ENCODE peak calls at places on chromosome 6, in four cellular contexts. One of them, this sample, is unnamed.

GRCh38 chr6:3229566-3230274 is 2.3 kb upstream of the TUBB2B start:
- DNase-seq in GM12878: no peak
- DNase-seq in HCT116: no peak
- DNase-seq in K562: peak
- DNase-seq in this sample: no peak

GRCh38 chr6:4059115-4059777 is 19.7 kb downstream of the FAM217A start:
- DNase-seq in GM12878: no peak
- DNase-seq in HCT116: no peak
- DNase-seq in K562: peak
- DNase-seq in this sample: no peak

GRCh38 chr6:11096109-11096508 is 2.5 kb downstream of the SMIM13 start:
- DNase-seq in GM12878: no peak
- DNase-seq in HCT116: peak
- DNase-seq in K562: no peak
- DNase-seq in this sample: no peak

GRCh38 chr6:139380168-139380567 is 5.7 kb upstream of the CITED2 start:
- DNase-seq in GM12878: no peak
- DNase-seq in HCT116: no peak
- DNase-seq in K562: no peak
- DNase-seq in this sample: no peak

GRCh38 chr6:149334682-149335160 is 17.2 kb downstream of the TAB2 start:
- DNase-seq in GM12878: no peak
- DNase-seq in HCT116: peak
- DNase-seq in K562: no peak
- DNase-seq in this sample: no peak

GRCh38 chr6:144214622-144215401 is 64.5 kb downstream of the STX11 start:
- DNase-seq in GM12878: no peak
- DNase-seq in HCT116: no peak
- DNase-seq in K562: no peak
- DNase-seq in this sample: no peak

GRCh38 chr6:13186861-13187260 is 141.5 kb downstream of the TBC1D7 start:
- DNase-seq in GM12878: no peak
- DNase-seq in HCT116: no peak
- DNase-seq in K562: no peak
- DNase-seq in this sample: no peak

GRCh38 chr6:16438677-16439615 is 200.6 kb downstream of the GMPR start:
- DNase-seq in GM12878: peak
- DNase-seq in HCT116: no peak
- DNase-seq in K562: peak
- DNase-seq in this sample: no peak

GRCh38 chr6:74733830-74734591 is 471.8 kb downstream of the COL12A1 start:
- DNase-seq in GM12878: no peak
- DNase-seq in HCT116: no peak
- DNase-seq in K562: no peak
- DNase-seq in this sample: no peak

GRCh38 chr6:35489995-35490791 is 6.7 kb downstream of the TEAD3 start:
- DNase-seq in GM12878: no peak
- DNase-seq in HCT116: no peak
- DNase-seq in K562: peak
- DNase-seq in this sample: no peak

GRCh38 chr6:56913276-56914138 is 41.4 kb upstream of the BEND6 start:
- DNase-seq in GM12878: no peak
- DNase-seq in HCT116: no peak
- DNase-seq in K562: no peak
- DNase-seq in this sample: no peak

GRCh38 chr6:7301702-7302101 is 11.3 kb downstream of the SSR1 start:
- DNase-seq in GM12878: no peak
- DNase-seq in HCT116: no peak
- DNase-seq in K562: no peak
- DNase-seq in this sample: no peak

GRCh38 chr6:119284861-119285521 is 64.6 kb downstream of the MAN1A1 start:
- DNase-seq in GM12878: no peak
- DNase-seq in HCT116: no peak
- DNase-seq in K562: peak
- DNase-seq in this sample: no peak

GRCh38 chr6:82711992-82712788 is 348.6 kb downstream of the TPBG start:
- DNase-seq in GM12878: no peak
- DNase-seq in HCT116: no peak
- DNase-seq in K562: no peak
- DNase-seq in this sample: no peak

GRCh38 chr6:129575378-129576118 is 134.4 kb downstream of the ARHGAP18 start:
- DNase-seq in GM12878: no peak
- DNase-seq in HCT116: peak
- DNase-seq in K562: no peak
- DNase-seq in this sample: no peak

GRCh38 chr6:68252632-68253031 is 382.4 kb upstream of the ADGRB3 start:
- DNase-seq in GM12878: no peak
- DNase-seq in HCT116: no peak
- DNase-seq in K562: no peak
- DNase-seq in this sample: no peak

GRCh38 chr6:107991061-107991460 is 33.1 kb upstream of the SEC63 start:
- DNase-seq in GM12878: no peak
- DNase-seq in HCT116: no peak
- DNase-seq in K562: no peak
- DNase-seq in this sample: no peak

GRCh38 chr6:106750146-106750900 is 120.9 kb downstream of the QRSL1 start:
- DNase-seq in GM12878: no peak
- DNase-seq in HCT116: no peak
- DNase-seq in K562: no peak
- DNase-seq in this sample: no peak
- TF ChIP-seq EGR1 in GM12878: no peak
- TF ChIP-seq EGR1 in HCT116: no peak
- TF ChIP-seq EGR1 in K562: no peak
- TF ChIP-seq EGR1 in this sample: no peak

GRCh38 chr6:1913572-1913971 is 303.9 kb downstream of the FOXC1 start:
- DNase-seq in GM12878: no peak
- DNase-seq in HCT116: no peak
- DNase-seq in K562: no peak
- DNase-seq in this sample: no peak

GRCh38 chr6:1912731-1913130 is 303.0 kb downstream of the FOXC1 start:
- DNase-seq in GM12878: no peak
- DNase-seq in HCT116: no peak
- DNase-seq in K562: no peak
- DNase-seq in this sample: no peak

GRCh38 chr6:1916334-1916985 is 306.7 kb downstream of the FOXC1 start:
- DNase-seq in GM12878: no peak
- DNase-seq in HCT116: no peak
- DNase-seq in K562: no peak
- DNase-seq in this sample: no peak

GRCh38 chr6:1915226-1915625 is 305.5 kb downstream of the FOXC1 start:
- DNase-seq in GM12878: no peak
- DNase-seq in HCT116: no peak
- DNase-seq in K562: no peak
- DNase-seq in this sample: no peak

DNA sequence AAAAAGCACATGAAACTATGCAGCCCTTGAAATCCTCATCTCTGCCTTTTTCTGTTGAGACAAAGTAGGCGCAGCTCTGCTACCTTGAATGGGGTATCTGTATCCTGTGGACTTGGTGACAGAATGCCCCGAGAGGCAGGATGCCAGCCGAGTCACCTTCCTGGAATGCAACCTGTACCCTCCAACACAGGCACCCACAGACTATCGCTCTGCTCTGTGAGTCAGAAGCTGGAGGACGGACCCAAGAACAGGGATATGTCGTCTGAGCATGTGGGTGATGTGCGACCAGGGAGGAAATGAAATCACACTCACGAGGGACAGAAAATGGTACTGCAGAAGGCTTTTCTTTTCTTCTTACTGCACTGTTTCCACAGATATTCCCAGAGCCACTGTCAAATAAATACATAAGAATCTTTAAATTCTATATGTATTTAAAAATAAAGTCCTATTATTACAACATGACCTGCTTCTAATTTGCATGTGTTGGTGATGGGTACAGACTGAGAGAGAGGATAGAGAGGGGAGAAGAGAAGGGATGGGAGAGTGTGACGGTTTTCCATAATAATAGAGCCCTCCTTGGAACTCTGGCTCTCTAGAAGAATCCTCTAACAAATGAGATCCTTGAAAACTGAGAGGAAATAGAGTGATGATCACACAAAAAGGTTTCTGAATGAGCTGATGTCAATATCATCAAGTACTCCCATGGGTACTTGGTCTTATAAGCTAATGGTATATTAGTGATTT is 308.1 kb downstream of the FOXC1 start:
- DNase-seq in GM12878: no peak
- DNase-seq in HCT116: peak
- DNase-seq in K562: no peak
- DNase-seq in this sample: peak
- TF ChIP-seq EGR1 in GM12878: no peak
- TF ChIP-seq EGR1 in HCT116: no peak
- TF ChIP-seq EGR1 in K562: no peak
- TF ChIP-seq EGR1 in this sample: no peak

GRCh38 chr6:163262080-163262479 is 152.4 kb upstream of the QKI start:
- DNase-seq in GM12878: no peak
- DNase-seq in HCT116: no peak
- DNase-seq in K562: no peak
- DNase-seq in this sample: no peak
- TF ChIP-seq EGR1 in GM12878: no peak
- TF ChIP-seq EGR1 in HCT116: no peak
- TF ChIP-seq EGR1 in K562: no peak
- TF ChIP-seq EGR1 in this sample: no peak

GRCh38 chr6:53728570-53729194 is 63.1 kb upstream of the KLHL31 start:
- DNase-seq in GM12878: no peak
- DNase-seq in HCT116: no peak
- DNase-seq in K562: peak
- DNase-seq in this sample: no peak

GRCh38 chr6:53724501-53724900 is 58.9 kb upstream of the KLHL31 start:
- DNase-seq in GM12878: no peak
- DNase-seq in HCT116: no peak
- DNase-seq in K562: no peak
- DNase-seq in this sample: no peak

GRCh38 chr6:53730767-53731166 is 64.0 kb upstream of the LRRC1 start:
- DNase-seq in GM12878: no peak
- DNase-seq in HCT116: no peak
- DNase-seq in K562: no peak
- DNase-seq in this sample: no peak

GRCh38 chr6:53725791-53726575 is 60.4 kb upstream of the KLHL31 start:
- DNase-seq in GM12878: no peak
- DNase-seq in HCT116: no peak
- DNase-seq in K562: peak
- DNase-seq in this sample: peak

GRCh38 chr6:53727748-53728147 is 62.2 kb upstream of the KLHL31 start:
- DNase-seq in GM12878: no peak
- DNase-seq in HCT116: no peak
- DNase-seq in K562: no peak
- DNase-seq in this sample: no peak
- TF ChIP-seq EGR1 in GM12878: no peak
- TF ChIP-seq EGR1 in HCT116: no peak
- TF ChIP-seq EGR1 in K562: no peak
- TF ChIP-seq EGR1 in this sample: no peak

GRCh38 chr6:158050107-158050735 is 68.6 kb downstream of the SYNJ2 start:
- DNase-seq in GM12878: no peak
- DNase-seq in HCT116: no peak
- DNase-seq in K562: no peak
- DNase-seq in this sample: no peak
- TF ChIP-seq EGR1 in GM12878: no peak
- TF ChIP-seq EGR1 in HCT116: no peak
- TF ChIP-seq EGR1 in K562: no peak
- TF ChIP-seq EGR1 in this sample: no peak

DNA sequence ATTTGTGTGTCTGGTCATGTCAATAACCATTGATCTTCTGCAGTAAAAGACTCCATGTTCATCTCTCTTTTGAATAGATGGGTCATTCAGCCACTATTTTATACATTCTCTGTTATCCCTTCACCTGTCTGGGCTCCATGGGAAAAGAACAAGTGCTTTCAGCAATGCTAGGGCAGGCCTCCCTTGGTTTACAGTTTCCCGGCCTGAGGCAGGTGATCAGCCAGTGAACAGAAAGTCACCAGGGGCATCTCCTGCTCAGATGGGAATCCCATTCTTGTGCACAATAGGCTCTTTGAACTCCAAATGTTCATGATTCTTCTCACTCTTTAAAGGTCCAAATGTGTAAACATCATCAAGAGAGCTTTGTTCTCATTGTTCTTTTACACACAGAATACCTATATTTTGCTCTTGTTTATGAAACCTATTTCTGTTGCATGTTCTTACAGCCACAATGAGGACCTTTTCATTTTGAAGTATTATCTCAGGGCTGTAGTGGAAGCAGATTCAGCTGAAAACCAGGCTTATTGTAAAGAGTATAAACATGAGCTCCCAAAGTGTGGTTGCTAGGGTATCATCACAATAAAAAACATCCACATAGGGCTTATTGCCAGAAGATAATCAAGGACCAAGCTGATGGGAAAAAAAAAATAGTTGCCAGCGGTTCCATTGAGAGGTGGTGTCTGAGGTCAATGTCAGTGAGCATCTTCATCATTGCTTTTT is 267.1 kb upstream of the SGK1 start:
- DNase-seq in GM12878: no peak
- DNase-seq in HCT116: no peak
- DNase-seq in K562: no peak
- DNase-seq in this sample: no peak
- TF ChIP-seq EGR1 in GM12878: no peak
- TF ChIP-seq EGR1 in HCT116: no peak
- TF ChIP-seq EGR1 in K562: no peak
- TF ChIP-seq EGR1 in this sample: no peak

This sample was measured in H1.